ENCODE peak calls at places on chromosomes 16 and 17, in five cellular contexts. E is spleen, I is GM12878, D is A549, H is astrocyte. F is an unnamed sample.

GRCh38 chr17:44878627-44879221 is 20.5 kb downstream of the EFTUD2 start:
- DNase-seq in I (no peak), H (peak), E (no peak), D (peak), F (peak)

GRCh38 chr17:42720996-42721583 is 23.8 kb downstream of the EZH1 start:
- DNase-seq in E (no peak), H (peak), D (peak), I (no peak), F (peak)

GRCh38 chr17:61474934-61475333 is 22.7 kb downstream of the TBX4 start:
- DNase-seq in E (no peak), I (no peak), H (no peak), D (no peak), F (no peak)

GRCh38 chr16:89378947-89379771 is 111.2 kb downstream of the ANKRD11 start:
- DNase-seq in I (no peak), H (no peak), E (no peak), D (no peak), F (no peak)

GRCh38 chr16:72168365-72168764 is 3.6 kb downstream of the PMFBP1 start:
- DNase-seq in E (no peak), I (no peak), H (no peak), D (no peak), F (no peak)

GRCh38 chr16:53611151-53611802 is 92.4 kb downstream of the RPGRIP1L start:
- DNase-seq in E (no peak), H (no peak), D (no peak), I (no peak), F (no peak)

GRCh38 chr16:27318399-27319256 is 4.9 kb downstream of the IL4R start:
- DNase-seq in H (no peak), I (no peak), E (peak), D (no peak), F (peak)

GRCh38 chr17:57762375-57762916 is 17.3 kb upstream of the CCDC182 start:
- DNase-seq in D (no peak), H (no peak), I (no peak), E (no peak), F (no peak)

GRCh38 chr16:12090162-12090552 is 113.6 kb downstream of the SNX29 start:
- DNase-seq in D (no peak), H (no peak), I (no peak), E (peak), F (no peak)

GRCh38 chr17:58560511-58560910 is 46.1 kb upstream of the MTMR4 start:
- DNase-seq in E (no peak), D (no peak), H (no peak), I (no peak), F (no peak)

GRCh38 chr17:45784583-45785372 is 658 bp downstream of the CRHR1 start:
- DNase-seq in E (peak), I (no peak), H (no peak), D (no peak), F (no peak)

GRCh38 chr16:2740476-2740875 is 12.0 kb upstream of the SRRM2 start:
- DNase-seq in E (peak), H (no peak), D (no peak), I (no peak), F (no peak)

GRCh38 chr17:30858556-30859250 is 26.9 kb downstream of the ATAD5 start:
- DNase-seq in I (no peak), E (no peak), H (peak), D (no peak), F (no peak)

GRCh38 chr16:50531901-50532300 is 16.3 kb upstream of the NKD1 start:
- DNase-seq in E (peak), H (no peak), I (no peak), D (no peak), F (no peak)

GRCh38 chr17:30104575-30105339 is 11.9 kb upstream of the NSRP1 start:
- DNase-seq in H (peak), I (peak), E (peak), D (peak), F (peak)

GRCh38 chr17:56602292-56603130 is 9.0 kb downstream of the NOG start:
- DNase-seq in E (no peak), I (no peak), D (no peak), H (no peak), F (no peak)

GRCh38 chr17:66541461-66542182 is 239.2 kb downstream of the PRKCA start:
- DNase-seq in H (peak), I (peak), D (no peak), E (no peak), F (peak)

GRCh38 chr17:8384801-8385335 is 1.9 kb upstream of the RPL26 start:
- DNase-seq in I (no peak), E (no peak), D (peak), H (peak), F (peak)

GRCh38 chr17:8380049-8380448 is 2.9 kb downstream of the RPL26 start:
- DNase-seq in H (no peak), I (no peak), E (no peak), D (no peak), F (no peak)

GRCh38 chr17:8382052-8382879 is 727 bp downstream of the RPL26 start:
- DNase-seq in H (no peak), E (no peak), D (no peak), I (no peak), F (no peak)

GRCh38 chr17:8383143-8383974 is at the start of gene RPL26:
- DNase-seq in D (peak), H (peak), I (peak), E (peak), F (peak)

DNA sequence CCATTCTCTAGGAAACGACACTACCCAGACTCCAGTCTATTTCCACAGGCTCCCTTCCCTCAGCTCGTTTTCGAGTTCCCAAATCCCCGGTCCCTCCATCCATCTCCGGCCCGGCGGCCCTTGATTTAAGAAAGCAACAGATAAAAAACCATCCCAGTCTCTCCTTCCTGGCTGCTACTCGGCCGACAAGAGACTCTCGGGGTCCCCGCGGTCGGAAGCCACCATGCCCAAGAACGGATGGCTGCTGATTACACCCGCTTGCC is 182 bp downstream of the RPL26 start:
- DNase-seq in E (no peak), H (no peak), D (no peak), I (no peak), F (no peak)
- H3K27ac ChIP-seq in E (peak), H (peak), D (peak), I (peak), F (peak)

GRCh38 chr16:46930861-46931260 is 42.6 kb downstream of the DNAJA2 start:
- DNase-seq in I (no peak), E (peak), D (no peak), H (no peak), F (no peak)
- H3K27ac ChIP-seq in I (no peak), E (no peak), D (no peak), H (no peak), F (no peak)

GRCh38 chr17:1978396-1978962 is 46.7 kb downstream of the RTN4RL1 start:
- DNase-seq in E (no peak), I (no peak), H (no peak), D (no peak), F (no peak)

GRCh38 chr17:1977583-1978395 is 47.3 kb downstream of the RTN4RL1 start:
- DNase-seq in I (no peak), H (no peak), E (no peak), D (no peak), F (no peak)

GRCh38 chr17:1976000-1976682 is 49.0 kb downstream of the RTN4RL1 start:
- DNase-seq in I (no peak), E (no peak), H (no peak), D (no peak), F (no peak)

GRCh38 chr17:1976683-1977064 is 48.5 kb downstream of the RTN4RL1 start:
- DNase-seq in I (no peak), D (no peak), H (no peak), E (no peak), F (no peak)

DNA sequence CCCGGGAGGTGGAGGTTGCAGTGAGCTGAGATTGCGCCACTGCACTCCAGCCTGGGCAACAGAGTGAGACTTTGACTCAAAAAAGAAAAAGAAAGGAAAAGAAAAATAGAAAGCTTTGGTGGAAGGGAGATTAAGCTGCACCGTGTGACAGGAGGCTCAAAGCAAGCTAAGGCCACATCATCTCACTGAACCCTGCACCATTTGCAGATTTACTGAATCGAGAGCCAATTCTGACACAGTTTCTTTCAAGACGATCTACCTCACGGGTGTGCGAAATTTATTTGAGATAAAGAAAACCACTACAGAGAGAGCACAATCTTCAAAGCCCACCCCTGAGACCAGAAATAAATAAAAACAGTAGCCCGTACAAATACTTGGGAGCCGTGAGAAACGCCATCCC is 49.6 kb downstream of the RTN4RL1 start:
- DNase-seq in E (no peak), D (no peak), I (no peak), H (no peak), F (no peak)
- H3K27ac ChIP-seq in E (no peak), D (no peak), I (no peak), H (no peak), F (no peak)

GRCh38 chr16:21666772-21667171 is 3.0 kb downstream of the OTOA start:
- DNase-seq in D (no peak), E (no peak), H (no peak), I (no peak), F (no peak)
- H3K27ac ChIP-seq in D (no peak), E (no peak), H (no peak), I (no peak), F (no peak)

GRCh38 chr17:82245144-82246039 is 16.6 kb downstream of the SLC16A3 start:
- DNase-seq in I (no peak), H (no peak), E (peak), D (no peak), F (no peak)
- H3K27ac ChIP-seq in I (no peak), H (no peak), E (peak), D (peak), F (no peak)

GRCh38 chr16:17408296-17408695 is 62.5 kb downstream of the XYLT1 start:
- DNase-seq in D (no peak), H (no peak), I (no peak), E (no peak), F (no peak)
- H3K27ac ChIP-seq in D (no peak), H (no peak), I (peak), E (peak), F (no peak)